ENCODE peak calls at places on chromosomes 16 and 17, in eight cellular contexts. G is renal cortical epithelial cell, R is GM03348, S is neuronal stem cell, N is GOT3, M is foreskin melanocyte, L is HT1080, D is NCI-H226. X is an unnamed sample.

GRCh38 chr17:77841742-77842141 is 116.8 kb upstream of the TNRC6C start:
- DNase-seq in G (no peak), R (no peak), S (no peak), N (no peak), M (no peak), L (no peak), D (no peak), X (no peak)

GRCh38 chr17:40658396-40658795 is 6.6 kb downstream of the KRT222 start:
- DNase-seq in G (no peak), R (no peak), S (no peak), N (no peak), M (no peak), L (no peak), D (no peak), X (no peak)

GRCh38 chr17:60695960-60696359 is 18.3 kb downstream of the BCAS3 start:
- DNase-seq in G (no peak), R (peak), S (no peak), N (no peak), M (no peak), L (peak), D (no peak), X (no peak)

GRCh38 chr16:70604407-70605283 is 41.7 kb upstream of the IL34 start:
- DNase-seq in G (no peak), R (no peak), S (no peak), N (no peak), M (peak), L (peak), D (no peak), X (no peak)

GRCh38 chr16:528111-529011 is 849 bp downstream of the CAPN15 start:
- DNase-seq in G (peak), R (peak), S (no peak), N (no peak), M (no peak), L (peak), D (peak), X (no peak)

GRCh38 chr17:47423406-47424295 is 99.9 kb downstream of the EFCAB13 start:
- DNase-seq in G (no peak), R (peak), S (no peak), N (no peak), M (no peak), L (no peak), D (peak), X (peak)

GRCh38 chr16:7561908-7562405 is 229.3 kb downstream of the RBFOX1 start:
- DNase-seq in G (no peak), R (no peak), S (no peak), N (no peak), M (no peak), L (no peak), D (no peak), X (no peak)

GRCh38 chr16:11534262-11534661 is 52.5 kb downstream of the LITAF start:
- DNase-seq in G (peak), R (no peak), S (no peak), N (no peak), M (no peak), L (no peak), D (no peak), X (no peak)

GRCh38 chr16:2691491-2692248 is 9.3 kb downstream of the KCTD5 start:
- DNase-seq in G (no peak), R (no peak), S (no peak), N (no peak), M (no peak), L (no peak), D (no peak), X (no peak)

GRCh38 chr17:18093616-18094408 is 6.1 kb downstream of the DRG2 start:
- DNase-seq in G (peak), R (peak), S (no peak), N (no peak), M (peak), L (peak), D (peak), X (no peak)

GRCh38 chr16:47258874-47259461 is 115.2 kb upstream of the NETO2 start:
- DNase-seq in G (peak), R (peak), S (no peak), N (no peak), M (peak), L (peak), D (no peak), X (peak)

GRCh38 chr17:27245230-27245696 is 48.7 kb upstream of the WSB1 start:
- DNase-seq in G (peak), R (peak), S (peak), N (peak), M (peak), L (peak), D (peak), X (peak)

GRCh38 chr16:72921620-72922019 is 126.3 kb downstream of the ZFHX3 start:
- DNase-seq in G (no peak), R (no peak), S (no peak), N (no peak), M (no peak), L (no peak), D (no peak), X (no peak)

X was measured in HuH-7.5.